ENCODE peak calls at places on chromosomes 11 and 22, in ten cellular contexts. K is breast epithelium, X is HCT116, D is IMR-90, C is body of pancreas, Q is tibial nerve, W is A549, F is heart left ventricle, B is ovary, Z is adrenal gland. V is an unnamed sample.

GRCh38 chr22:29885610-29886009 is 2.6 kb downstream of the MTMR3 start:
- DNase-seq in K (no peak), X (no peak), D (no peak), C (no peak), Q (no peak), W (no peak), F (no peak), B (no peak), Z (no peak), V (no peak)

GRCh38 chr22:36042240-36042639 is 13.6 kb upstream of the RBFOX2 start:
- DNase-seq in K (no peak), X (no peak), D (no peak), C (no peak), Q (no peak), W (no peak), F (no peak), B (no peak), Z (no peak), V (no peak)

GRCh38 chr11:34640050-34640971 is 19.4 kb downstream of the EHF start:
- DNase-seq in K (peak; percentile 76), X (no peak), D (no peak), C (peak; percentile 92), Q (no peak), W (peak; percentile 96), F (no peak), B (no peak), Z (peak; percentile 55), V (no peak)

GRCh38 chr11:8017071-8017470 is 29.9 kb downstream of the EIF3F start:
- DNase-seq in K (no peak), X (no peak), D (no peak), C (no peak), Q (no peak), W (no peak), F (no peak), B (no peak), Z (no peak), V (no peak)

GRCh38 chr11:23404225-23405160 is 544.2 kb upstream of the CCDC179 start:
- DNase-seq in K (no peak), X (no peak), D (no peak), C (no peak), Q (no peak), W (no peak), F (no peak), B (peak; percentile 6), Z (no peak), V (no peak)

GRCh38 chr22:17199131-17199731 is 20.0 kb downstream of the ADA2 start:
- DNase-seq in K (no peak), X (no peak), D (peak; percentile 16), C (peak; percentile 34), Q (no peak), W (no peak), F (peak; percentile 69), B (peak; percentile 33), Z (peak; percentile 16), V (no peak)

GRCh38 chr11:44634401-44635281 is 69.2 kb downstream of the CD82 start:
- DNase-seq in K (no peak), X (peak; percentile 10), D (peak; percentile 79), C (peak; percentile 78), Q (no peak), W (peak; percentile 38), F (peak; percentile 92), B (peak; percentile 85), Z (peak; percentile 96), V (peak; percentile 90)

GRCh38 chr22:31055322-31056159 is 25.6 kb upstream of the SMTN start:
- DNase-seq in K (peak; percentile 94), X (no peak), D (peak; percentile 99), C (peak; percentile 94), Q (peak; percentile 77), W (peak; percentile 92), F (peak; percentile 90), B (peak; percentile 88), Z (peak; percentile 67), V (peak; percentile 82)

GRCh38 chr22:49395617-49396016 is 432.1 kb downstream of the BRD1 start:
- DNase-seq in K (no peak), X (no peak), D (no peak), C (no peak), Q (no peak), W (no peak), F (no peak), B (no peak), Z (no peak), V (peak; percentile 59)

GRCh38 chr11:42315267-42315666 is 855.8 kb upstream of the LRRC4C start:
- DNase-seq in K (no peak), X (no peak), D (no peak), C (no peak), Q (no peak), W (no peak), F (no peak), B (no peak), Z (no peak), V (no peak)

GRCh38 chr22:50148991-50149721 is 21.4 kb upstream of the PANX2 start:
- DNase-seq in K (no peak), X (peak; percentile 61), D (peak; percentile 45), C (peak; percentile 74), Q (no peak), W (peak; percentile 81), F (peak; percentile 64), B (no peak), Z (peak; percentile 70), V (no peak)

GRCh38 chr11:12410006-12410728 is 32.8 kb downstream of the PARVA start:
- DNase-seq in K (no peak), X (no peak), D (peak; percentile 51), C (no peak), Q (no peak), W (peak; percentile 21), F (no peak), B (peak; percentile 48), Z (no peak), V (peak; percentile 86)
- TF ChIP-seq CTCF in K (no peak), X (peak; percentile 43), D (peak; percentile 23), C (no peak), Q (peak; percentile 13), W (peak; percentile 40), F (no peak), B (no peak), Z (no peak), V (no peak)

DNA sequence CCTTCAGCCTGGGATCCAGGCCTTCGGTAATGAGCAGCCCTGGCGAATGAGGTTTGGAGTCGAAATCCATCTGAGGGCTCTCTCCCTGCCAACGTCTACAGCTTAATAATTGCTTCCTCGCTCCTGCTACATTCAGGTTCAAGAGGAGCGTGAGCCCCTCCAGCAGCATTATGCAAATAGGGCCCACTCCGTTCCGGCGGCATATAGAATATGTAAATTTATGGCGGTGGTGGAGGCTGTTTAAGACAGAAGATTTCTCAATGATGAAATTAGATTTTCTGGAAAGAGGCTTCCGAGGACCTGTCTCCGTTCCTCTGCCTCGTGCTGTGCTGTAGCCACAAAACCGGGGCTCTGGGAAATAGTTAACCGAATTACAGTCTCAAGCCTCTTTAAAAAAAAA is 402.8 kb downstream of the MIAT start:
- DNase-seq in K (no peak), X (no peak), D (no peak), C (no peak), Q (no peak), W (no peak), F (no peak), B (no peak), Z (no peak), V (no peak)
- H3K4me3 ChIP-seq in K (no peak overlapping the region), X (no peak overlapping the region), D (no peak overlapping the region), C (no peak overlapping the region), Q (no peak overlapping the region), W (no peak overlapping the region), F (no peak overlapping the region), B (no peak overlapping the region), Z (no peak overlapping the region), V (no peak overlapping the region)

GRCh38 chr11:111447931-111448330 is 64.3 kb downstream of the BTG4 start:
- DNase-seq in K (no peak), X (no peak), D (no peak), C (no peak), Q (no peak), W (no peak), F (no peak), B (no peak), Z (no peak), V (no peak)

GRCh38 chr11:111448420-111448819 is 63.8 kb downstream of the BTG4 start:
- DNase-seq in K (no peak), X (no peak), D (no peak), C (no peak), Q (no peak), W (no peak), F (no peak), B (no peak), Z (no peak), V (peak; percentile 72)

GRCh38 chr11:111445586-111445985 is 66.5 kb upstream of the POU2AF1 start:
- DNase-seq in K (no peak), X (no peak), D (peak; percentile 24), C (no peak), Q (no peak), W (no peak), F (no peak), B (no peak), Z (no peak), V (no peak)

GRCh38 chr11:111444040-111444439 is 65.0 kb upstream of the POU2AF1 start:
- DNase-seq in K (no peak), X (no peak), D (no peak), C (no peak), Q (no peak), W (no peak), F (no peak), B (no peak), Z (no peak), V (no peak)

DNA sequence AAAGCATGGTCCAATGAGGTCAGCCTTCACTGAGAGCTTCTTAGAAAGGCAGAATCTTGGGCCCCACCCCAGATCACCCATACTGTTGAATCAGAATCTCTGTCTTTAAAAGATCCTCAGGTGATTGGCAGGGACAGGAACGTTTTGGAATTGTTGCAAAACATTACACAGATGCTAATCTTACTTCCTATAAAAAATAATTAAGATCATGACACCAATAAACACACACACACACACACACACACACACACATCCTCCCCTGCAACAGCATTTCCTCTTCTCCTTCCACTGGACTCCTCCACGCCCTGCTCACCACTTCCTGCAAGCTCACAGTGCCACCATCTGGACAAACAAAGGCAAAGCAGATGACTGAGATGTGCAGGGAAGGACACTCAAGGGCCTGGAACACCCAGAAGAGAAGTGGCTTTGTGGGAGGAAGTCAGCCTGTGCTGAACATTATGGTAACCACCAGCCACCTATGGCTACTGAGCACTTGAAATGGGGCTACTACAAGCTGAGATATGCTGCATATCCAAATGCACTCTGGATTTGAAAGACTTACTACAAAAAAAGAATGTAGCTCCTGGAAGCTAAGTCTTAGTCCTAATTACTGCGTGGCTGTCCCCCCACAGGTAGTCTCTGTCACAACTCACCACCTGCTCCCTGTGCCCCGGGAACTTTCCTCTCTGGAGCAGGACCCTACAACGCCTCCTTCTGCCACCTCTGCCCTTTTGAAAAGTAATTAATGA is 65.6 kb downstream of the BTG4 start:
- DNase-seq in K (peak; percentile 70), X (peak; percentile 85), D (peak; percentile 94), C (peak; percentile 90), Q (peak; percentile 59), W (peak; percentile 83), F (peak; percentile 82), B (peak; percentile 68), Z (peak; percentile 85), V (peak; percentile 92)
- TF ChIP-seq POLR2A in K (no peak), X (no peak), D (peak; percentile 48), C (no peak), Q (no peak), W (no peak), F (no peak), B (no peak), Z (no peak), V (no peak)

DNA sequence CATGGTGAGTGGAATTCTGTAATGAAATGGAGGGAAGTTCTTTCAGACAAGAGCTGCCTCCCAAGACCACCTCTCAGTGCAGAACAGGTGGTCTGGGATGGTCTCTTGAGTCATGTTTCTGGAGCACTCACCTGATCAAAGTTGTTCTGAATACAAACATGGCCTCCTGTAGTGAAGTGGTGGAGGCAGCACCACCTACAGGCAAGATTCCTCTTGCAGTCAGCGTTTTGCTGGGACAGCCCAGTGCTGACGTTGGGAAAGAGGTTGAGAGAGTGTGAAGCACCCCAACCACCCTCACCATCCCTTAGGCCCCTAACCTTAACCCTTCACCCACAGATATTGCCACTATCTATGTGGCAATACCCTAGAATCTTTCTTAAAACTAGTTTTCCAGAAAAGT is 371.4 kb downstream of the CADM1 start:
- DNase-seq in K (no peak), X (no peak), D (no peak), C (no peak), Q (no peak), W (peak; percentile 17), F (no peak), B (no peak), Z (peak; percentile 25), V (no peak)
- TF ChIP-seq CTCF in K (no peak), X (no peak), D (no peak), C (no peak), Q (no peak), W (no peak), F (peak; percentile 6), B (no peak), Z (no peak), V (no peak)

V was measured in lower leg skin.